ENCODE peak calls at places on chromosomes 4 and X, in eight cellular contexts. C is astrocyte of the spinal cord, L is NCI-H2029 treated with DMSO at 0.1 percent for 48 hours, M is SW480, N is NCI-H460, R is Caki2, U is mesendoderm, P is stromal cell of bone marrow. I is an unnamed sample.

GRCh38 chr4:146098397-146098796 is 77.1 kb upstream of the LSM6 start:
- DNase-seq in M (no peak), C (no peak), L (no peak), N (no peak), U (no peak), R (no peak), P (no peak), I (no peak)

GRCh38 chr4:118173126-118173525 is 138.8 kb downstream of the NDST3 start:
- DNase-seq in N (no peak), M (no peak), U (no peak), L (no peak), R (no peak), P (no peak), C (no peak), I (no peak)

GRCh38 chr4:26861434-26862186 is 969 bp downstream of the STIM2 start:
- DNase-seq in U (peak), R (peak), N (no peak), M (peak), P (peak), L (peak), C (peak), I (peak)

GRCh38 chrX:54238588-54238987 is 55.5 kb upstream of the FAM120C start:
- DNase-seq in C (peak), M (no peak), U (no peak), L (no peak), N (no peak), P (no peak), R (no peak), I (no peak)

GRCh38 chrX:43734444-43734843 is 78.3 kb downstream of the MAOA start:
- DNase-seq in U (no peak), M (no peak), N (no peak), P (no peak), R (no peak), C (no peak), L (no peak), I (no peak)

GRCh38 chrX:148691456-148691855 is 191.0 kb downstream of the AFF2 start:
- DNase-seq in P (no peak), R (no peak), L (no peak), N (no peak), C (peak), U (no peak), M (no peak), I (no peak)

GRCh38 chr4:165351359-165352130 is 24.1 kb downstream of the MSMO1 start:
- DNase-seq in R (no peak), N (no peak), P (no peak), M (no peak), L (no peak), C (no peak), U (peak), I (no peak)

GRCh38 chr4:153081181-153081580 is 123.1 kb upstream of the TRIM2 start:
- DNase-seq in N (no peak), R (no peak), M (no peak), U (no peak), L (no peak), C (no peak), P (no peak), I (no peak)

GRCh38 chr4:13844740-13845139 is 217.2 kb upstream of the BOD1L1 start:
- DNase-seq in P (no peak), R (no peak), L (no peak), M (no peak), C (no peak), U (no peak), N (no peak), I (no peak)

GRCh38 chr4:150117629-150118028 is 39.4 kb downstream of the DCLK2 start:
- DNase-seq in M (no peak), N (no peak), P (no peak), C (peak), R (no peak), U (no peak), L (no peak), I (no peak)

GRCh38 chr4:81052119-81053068 is 21.9 kb downstream of the BMP3 start:
- DNase-seq in U (peak), C (peak), R (peak), N (peak), P (no peak), M (peak), L (no peak), I (peak)

GRCh38 chr4:10075158-10075863 is 41.3 kb downstream of the WDR1 start:
- DNase-seq in R (no peak), N (no peak), P (no peak), L (no peak), C (no peak), M (no peak), U (no peak), I (no peak)

GRCh38 chrX:106649523-106650428 is 38.0 kb downstream of the RADX start:
- DNase-seq in L (no peak), R (no peak), P (no peak), U (no peak), M (no peak), C (no peak), N (no peak), I (no peak)

GRCh38 chrX:31199051-31199769 is 127.4 kb upstream of the FTHL17 start:
- DNase-seq in U (no peak), R (no peak), N (no peak), P (peak), M (no peak), C (no peak), L (no peak), I (no peak)

GRCh38 chrX:10619311-10620015 is 922 bp downstream of the MID1 start:
- DNase-seq in U (no peak), M (no peak), P (no peak), C (no peak), N (no peak), L (no peak), R (no peak), I (no peak)

GRCh38 chr4:140300271-140300970 is 73.0 kb upstream of the SCOC start:
- DNase-seq in C (peak), N (peak), M (peak), P (no peak), L (peak), R (peak), U (peak), I (peak)

GRCh38 chr4:57064811-57065711 is 45.1 kb downstream of the IGFBP7 start:
- DNase-seq in C (peak), R (peak), L (no peak), P (peak), N (peak), M (no peak), U (no peak), I (no peak)

GRCh38 chr4:8921465-8921864 is 49.8 kb upstream of the HMX1 start:
- DNase-seq in R (no peak), L (no peak), U (no peak), N (no peak), P (no peak), M (no peak), C (no peak), I (no peak)

GRCh38 chr4:102411416-102411815 is 66.1 kb upstream of the SLC39A8 start:
- DNase-seq in P (no peak), U (no peak), L (no peak), C (no peak), N (peak), R (no peak), M (no peak), I (no peak)

GRCh38 chr4:53908661-53909078 is 155.7 kb downstream of the CHIC2 start:
- DNase-seq in N (peak), U (peak), C (peak), L (peak), M (peak), P (peak), R (peak), I (peak)

GRCh38 chr4:187578103-187578502 is 417.5 kb upstream of the ZFP42 start:
- DNase-seq in M (no peak), R (no peak), N (no peak), U (no peak), P (no peak), L (no peak), C (no peak), I (no peak)

GRCh38 chr4:2354760-2355159 is 63.7 kb downstream of the ZFYVE28 start:
- DNase-seq in L (no peak), R (no peak), U (no peak), M (no peak), C (no peak), P (no peak), N (no peak), I (no peak)

GRCh38 chr4:128379860-128380259 is 92.2 kb upstream of the PGRMC2 start:
- DNase-seq in L (no peak), N (no peak), R (no peak), C (peak), U (peak), M (peak), P (no peak), I (peak)

GRCh38 chrX:97637289-97637688 is 753.6 kb downstream of the RPA4 start:
- DNase-seq in L (no peak), P (no peak), M (no peak), C (no peak), U (no peak), N (no peak), R (no peak), I (no peak)

GRCh38 chr4:184387351-184387750 is 87.0 kb downstream of the IRF2 start:
- DNase-seq in P (no peak), N (no peak), M (no peak), R (no peak), C (no peak), U (no peak), L (no peak), I (no peak)

GRCh38 chr4:100093091-100093866 is 97.0 kb downstream of the DDIT4L start:
- DNase-seq in P (peak), M (peak), R (peak), C (peak), U (peak), L (peak), N (peak), I (peak)

GRCh38 chrX:1316527-1316926 is 20.1 kb upstream of the IL3RA start:
- DNase-seq in R (no peak), M (no peak), C (no peak), P (no peak), L (no peak), U (no peak), N (no peak), I (no peak)

GRCh38 chr4:153929651-153930050 is 140.8 kb upstream of the SFRP2 start:
- DNase-seq in M (no peak), C (no peak), P (no peak), L (no peak), N (no peak), U (no peak), R (no peak), I (no peak)

GRCh38 chr4:122117743-122118142 is 34.4 kb upstream of the BLTP1 start:
- DNase-seq in L (no peak), M (peak), C (peak), P (peak), R (no peak), N (no peak), U (no peak), I (no peak)

GRCh38 chr4:30789219-30789671 is 69.1 kb downstream of the PCDH7 start:
- DNase-seq in L (no peak), N (no peak), P (no peak), C (no peak), M (no peak), R (peak), U (no peak), I (peak)

GRCh38 chr4:1232661-1233621 is 16.0 kb downstream of the CTBP1 start:
- DNase-seq in N (no peak), M (no peak), C (peak), U (peak), R (no peak), P (no peak), L (no peak), I (no peak)

GRCh38 chrX:120244735-120245498 is 5.7 kb upstream of the ZBTB33 start:
- DNase-seq in L (peak), U (peak), C (peak), R (peak), P (peak), M (peak), N (peak), I (peak)

I was measured in HT-29.